ENCODE peak calls at places on chromosomes 4 and X, in six cellular contexts. S is AG20443; L is H54; D is CD4-positive, alpha-beta memory T cell; B is HS-5; P is sciatic nerve. U is an unnamed sample.

GRCh38 chr4:45946699-45947098 is 177.2 kb downstream of the GABRG1 start:
- DNase-seq in D (no peak), B (no peak), S (no peak), P (no peak), L (no peak), U (no peak)

GRCh38 chr4:24489870-24490269 is 94.5 kb downstream of the DHX15 start:
- DNase-seq in L (no peak), B (no peak), S (no peak), D (no peak), P (peak; percentile 70), U (no peak)

GRCh38 chr4:114562176-114562904 is 36.3 kb upstream of the UGT8 start:
- DNase-seq in B (no peak), L (no peak), D (no peak), P (no peak), S (no peak), U (no peak)

GRCh38 chr4:178068136-178068535 is 625.9 kb upstream of the AGA start:
- DNase-seq in D (no peak), L (no peak), P (no peak), S (no peak), B (no peak), U (no peak)

GRCh38 chrX:10119399-10119990 is 37.3 kb upstream of the CLCN4 start:
- DNase-seq in S (peak; percentile 33), P (peak; percentile 84), D (peak; percentile 87), L (peak; percentile 11), B (peak; percentile 56), U (peak; percentile 27)

GRCh38 chr4:174528226-174528625 is 5.9 kb upstream of the HPGD start:
- DNase-seq in D (no peak), P (no peak), L (no peak), S (no peak), B (no peak), U (no peak)

GRCh38 chr4:48388504-48389154 is 47.3 kb downstream of the SLAIN2 start:
- DNase-seq in L (no peak), D (no peak), B (peak; percentile 18), P (no peak), S (peak; percentile 62), U (no peak)

GRCh38 chr4:1195894-1196401 is 23.6 kb upstream of the SPON2 start:
- DNase-seq in B (no peak), S (peak; percentile 4), P (no peak), D (no peak), L (no peak), U (peak; percentile 5)

GRCh38 chr4:141350122-141350904 is 129.6 kb downstream of the ZNF330 start:
- DNase-seq in B (peak; percentile 53), P (no peak), L (no peak), S (peak; percentile 53), D (no peak), U (no peak)

GRCh38 chr4:164926301-164926700 is 49.3 kb downstream of the APELA start:
- DNase-seq in S (peak; percentile 82), P (no peak), L (no peak), D (no peak), B (peak; percentile 70), U (no peak)

GRCh38 chrX:149949743-149950436 is 11.6 kb upstream of the EOLA2 start:
- DNase-seq in D (no peak), S (no peak), L (no peak), B (no peak), P (no peak), U (no peak)

GRCh38 chr4:139450586-139450985 is 3.3 kb upstream of the RAB33B start:
- DNase-seq in S (no peak), D (no peak), B (no peak), P (no peak), L (no peak), U (no peak)

GRCh38 chrX:9312922-9313867 is 151.7 kb upstream of the TBL1X start:
- DNase-seq in D (peak; percentile 72), L (peak; percentile 3), P (peak; percentile 64), S (no peak), B (no peak), U (peak; percentile 61)

GRCh38 chrX:20224814-20225487 is 41.8 kb downstream of the RPS6KA3 start:
- DNase-seq in D (no peak), S (peak; percentile 8), B (peak; percentile 55), P (no peak), L (no peak), U (no peak)